ENCODE peak calls at places on chromosomes 12 and 14, in six cellular contexts. J is AG04450, O is H9, R is dorsolateral prefrontal cortex, Q is breast epithelium, U is fibroblast of lung. B is an unnamed sample.

GRCh38 chr14:57634335-57634734 is 140.7 kb upstream of the CCDC198 start:
- DNase-seq in Q (no peak), J (no peak), R (no peak), O (no peak), U (no peak), B (no peak)

GRCh38 chr12:13293086-13293485 is 96.6 kb downstream of the EMP1 start:
- DNase-seq in O (no peak), R (no peak), J (no peak), U (no peak), Q (no peak), B (no peak)

GRCh38 chr14:67524152-67524963 is 8.7 kb upstream of the PLEKHH1 start:
- DNase-seq in Q (no peak), U (no peak), J (no peak), O (no peak), R (no peak), B (no peak)

GRCh38 chr14:22131749-22132476 is 457.1 kb downstream of the DAD1 start:
- DNase-seq in J (no peak), O (peak; percentile 37), Q (no peak), U (no peak), R (no peak), B (no peak)

GRCh38 chr12:122874081-122874480 is 21.8 kb downstream of the VPS37B start:
- DNase-seq in R (no peak), Q (no peak), U (no peak), O (peak; percentile 58), J (no peak), B (no peak)

GRCh38 chr14:72049462-72049861 is 117.2 kb downstream of the RGS6 start:
- DNase-seq in R (no peak), J (no peak), O (no peak), U (no peak), Q (no peak), B (no peak)

GRCh38 chr14:75141967-75142366 is 15.1 kb upstream of the NEK9 start:
- DNase-seq in J (no peak), Q (no peak), O (no peak), R (no peak), U (peak; percentile 50), B (no peak)

GRCh38 chr14:69620211-69620611 is 8.8 kb downstream of the SUSD6 start:
- DNase-seq in Q (no peak), R (no peak), O (no peak), U (no peak), J (no peak), B (no peak)

GRCh38 chr14:55277972-55278740 is 6.9 kb downstream of the FBXO34 start:
- DNase-seq in R (no peak), Q (no peak), J (no peak), O (no peak), U (no peak), B (no peak)

GRCh38 chr12:82651489-82651888 is 35.2 kb upstream of the TMTC2 start:
- DNase-seq in J (no peak), U (no peak), R (no peak), Q (no peak), O (no peak), B (no peak)

GRCh38 chr14:51660720-51661119 is 9.0 kb downstream of the FRMD6 start:
- DNase-seq in U (no peak), R (no peak), Q (no peak), O (no peak), J (no peak), B (no peak)

GRCh38 chr14:50225067-50225973 is 6.1 kb downstream of the SOS2 start:
- DNase-seq in J (peak; percentile 36), U (peak; percentile 89), Q (no peak), R (no peak), O (no peak), B (no peak)

GRCh38 chr12:19547258-19547657 is 108.0 kb downstream of the AEBP2 start:
- DNase-seq in Q (no peak), O (no peak), U (peak; percentile 46), J (no peak), R (no peak), B (no peak)

GRCh38 chr12:118358008-118358359 is 14.7 kb downstream of the TAOK3 start:
- DNase-seq in R (no peak), Q (no peak), U (no peak), J (no peak), O (no peak), B (no peak)

GRCh38 chr12:118357327-118358007 is 15.2 kb downstream of the TAOK3 start:
- DNase-seq in J (no peak), O (no peak), U (peak; percentile 64), Q (no peak), R (no peak), B (no peak)

GRCh38 chr12:118358607-118359540 is 13.8 kb downstream of the TAOK3 start:
- DNase-seq in O (no peak), Q (no peak), J (no peak), R (no peak), U (no peak), B (no peak)

GRCh38 chr12:118360785-118361404 is 11.8 kb downstream of the TAOK3 start:
- DNase-seq in O (no peak), J (no peak), U (peak; percentile 77), Q (no peak), R (no peak), B (no peak)

DNA sequence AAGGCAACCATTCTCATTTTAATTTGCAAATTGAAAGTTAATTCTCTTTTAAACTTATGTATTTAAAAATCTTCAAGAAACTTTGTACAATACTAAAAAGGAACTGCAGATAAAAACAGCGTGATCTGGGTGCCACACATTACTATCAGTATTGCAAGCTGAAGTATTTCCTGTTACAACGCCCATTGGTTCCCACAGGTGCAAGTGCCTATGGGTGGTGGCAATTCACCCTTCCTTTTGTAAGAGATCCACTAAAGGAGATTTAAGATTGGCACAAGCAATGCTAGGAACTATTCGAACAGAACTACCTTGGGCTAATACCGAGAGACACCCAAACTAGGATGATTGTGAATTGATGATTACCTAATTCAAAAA is 13.2 kb downstream of the TAOK3 start:
- DNase-seq in R (no peak), U (no peak), J (no peak), O (no peak), Q (no peak), B (no peak)
- H3K27ac ChIP-seq in R (peak overlapping the region; percentile 90), U (no peak overlapping the region), J (no peak overlapping the region), O (no peak overlapping the region), Q (no peak overlapping the region), B (no peak overlapping the region)

GRCh38 chr14:68594737-68595380 is 198.0 kb downstream of the ZFP36L1 start:
- DNase-seq in Q (no peak), J (no peak), R (no peak), O (no peak), U (no peak), B (no peak)

GRCh38 chr14:68592948-68593347 is 199.9 kb downstream of the ZFP36L1 start:
- DNase-seq in U (no peak), O (no peak), J (no peak), R (no peak), Q (no peak), B (no peak)

GRCh38 chr14:68591786-68592185 is 201.1 kb downstream of the ZFP36L1 start:
- DNase-seq in R (no peak), Q (no peak), O (no peak), J (no peak), U (no peak), B (no peak)

GRCh38 chr14:68596211-68596610 is 196.7 kb downstream of the ZFP36L1 start:
- DNase-seq in U (no peak), O (no peak), R (no peak), J (no peak), Q (no peak), B (no peak)

DNA sequence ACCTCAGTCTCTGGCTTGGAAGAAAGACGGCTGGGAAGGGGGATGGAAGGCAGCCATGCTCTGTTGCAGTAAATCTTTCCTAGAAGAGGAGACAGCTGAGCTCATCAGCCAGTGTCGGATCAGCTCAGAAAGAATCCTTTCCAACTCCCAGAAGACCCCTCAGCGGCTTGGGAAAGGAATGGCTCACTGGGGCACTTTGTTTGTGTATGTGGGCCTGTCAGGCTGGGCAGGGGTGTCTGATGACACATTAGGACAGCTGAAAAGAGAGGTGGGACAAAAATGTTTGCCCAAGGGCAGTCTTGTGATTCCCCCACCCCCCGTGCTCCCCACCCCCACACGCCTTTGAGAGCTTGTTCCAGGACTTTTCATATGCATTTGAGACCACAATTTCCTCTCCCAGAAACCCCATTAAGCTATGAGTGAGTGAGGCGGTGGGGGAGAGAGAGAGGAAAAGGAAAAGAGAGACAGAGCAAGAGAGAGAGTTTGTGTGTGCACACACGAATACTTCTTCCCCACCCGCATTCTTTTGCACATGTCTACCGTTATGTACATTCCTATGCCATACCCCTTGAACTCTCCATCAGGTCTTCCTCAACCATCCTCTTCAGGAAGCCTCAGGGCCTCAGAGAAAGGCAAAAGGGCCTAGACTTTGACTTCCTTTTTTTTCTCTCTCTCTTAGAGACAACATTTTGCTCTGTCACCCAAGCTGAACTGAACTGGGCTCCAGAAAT is 198.9 kb downstream of the ZFP36L1 start:
- DNase-seq in O (no peak), Q (no peak), U (peak; percentile 56), J (no peak), R (no peak), B (no peak)
- H3K27ac ChIP-seq in O (no peak overlapping the region), Q (peak overlapping the region; percentile 60), U (no peak overlapping the region), J (peak overlapping the region; percentile 63), R (no peak overlapping the region), B (no peak overlapping the region)

GRCh38 chr12:53236443-53237111 is 4.6 kb upstream of the RARG start:
- DNase-seq in U (no peak), J (no peak), O (peak; percentile 21), Q (no peak), R (no peak), B (no peak)

GRCh38 chr12:53235742-53236442 is 3.9 kb upstream of the RARG start:
- DNase-seq in U (no peak), O (peak; percentile 59), Q (no peak), J (no peak), R (no peak), B (no peak)

GRCh38 chr12:53234236-53234635 is 2.2 kb upstream of the RARG start:
- DNase-seq in R (no peak), J (no peak), U (no peak), Q (no peak), O (peak; percentile 91), B (no peak)

GRCh38 chr12:53233671-53234091 is 1.7 kb upstream of the RARG start:
- DNase-seq in U (no peak), Q (no peak), J (no peak), R (no peak), O (peak; percentile 56), B (no peak)

GRCh38 chr12:53235164-53235563 is 3.2 kb upstream of the RARG start:
- DNase-seq in U (no peak), J (no peak), O (no peak), R (no peak), Q (no peak), B (no peak)
- H3K27ac ChIP-seq in U (no peak overlapping the region), J (no peak overlapping the region), O (no peak overlapping the region), R (no peak overlapping the region), Q (peak overlapping the region; percentile 94), B (no peak overlapping the region)

DNA sequence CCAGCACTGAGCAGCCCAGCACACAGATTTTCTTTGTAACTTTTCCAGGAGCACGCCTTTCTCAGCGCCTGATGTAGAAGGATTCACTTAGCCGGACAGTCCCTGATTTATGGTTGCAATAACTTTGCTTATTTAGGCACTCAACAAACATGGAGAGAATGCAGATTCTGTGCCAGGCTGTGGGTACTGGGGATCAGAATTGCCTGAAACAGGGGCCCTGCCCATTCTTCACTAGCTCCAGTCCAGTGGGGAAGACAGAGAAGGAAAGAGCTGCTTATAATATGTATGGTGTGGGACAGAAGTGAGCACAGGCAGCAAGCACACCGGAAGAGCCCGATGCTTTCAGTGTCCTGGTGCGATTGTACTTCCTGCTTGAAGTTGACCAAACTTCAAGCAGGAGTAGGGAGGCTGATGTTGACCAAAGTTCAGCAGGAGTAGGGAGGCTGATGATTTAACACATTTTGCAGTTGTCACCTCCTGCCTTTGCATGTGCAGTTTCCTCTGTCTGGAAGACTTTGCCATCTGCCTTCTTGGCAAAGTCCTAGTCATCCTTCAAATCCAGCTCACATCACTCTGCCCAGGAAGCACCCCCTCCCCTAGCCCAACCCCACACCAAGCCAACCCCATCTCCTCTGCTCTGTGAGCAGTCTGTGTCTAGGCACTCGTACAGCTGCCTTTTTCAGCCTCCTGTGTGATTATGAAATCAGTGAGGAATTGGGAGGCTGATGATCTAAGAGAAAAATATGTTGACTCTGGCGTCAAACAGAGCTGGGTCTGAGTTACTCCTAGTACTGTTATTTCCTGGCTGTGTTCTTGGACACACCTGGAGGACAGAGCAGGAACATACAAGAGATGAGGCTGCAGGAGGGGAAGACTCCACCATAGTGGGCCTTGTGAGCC is 12.0 kb upstream of the PRIMA1 start:
- DNase-seq in O (no peak), R (no peak), U (no peak), Q (no peak), J (no peak), B (no peak)
- H3K27ac ChIP-seq in O (no peak overlapping the region), R (no peak overlapping the region), U (no peak overlapping the region), Q (no peak overlapping the region), J (no peak overlapping the region), B (no peak overlapping the region)

B was measured in substantia nigra.